ENCODE peak calls at places on chromosomes 2 and 18, in four cellular contexts. One of them, this sample, is unnamed.
A peak's percentile ranks its signal among the peaks of the same experiment; 100 is the strongest.

GRCh38 chr2:79876430-79876829 is 363.6 kb downstream of the CTNNA2 start:
- DNase-seq in fibroblast of pulmonary artery: no peak
- DNase-seq in Caki2: no peak
- DNase-seq in NCI-H2171 treated with DMSO at 0.1 percent for 48 hours: peak; percentile 3
- DNase-seq in this sample: no peak

GRCh38 chr2:217751192-217751591 is 251.6 kb downstream of the TNS1 start:
- DNase-seq in Caki2: no peak
- DNase-seq in NCI-H2171 treated with DMSO at 0.1 percent for 48 hours: no peak
- DNase-seq in fibroblast of pulmonary artery: no peak
- DNase-seq in this sample: no peak

GRCh38 chr2:172095905-172096660 is 6.6 kb downstream of the DLX2 start:
- DNase-seq in Caki2: peak; percentile 41
- DNase-seq in NCI-H2171 treated with DMSO at 0.1 percent for 48 hours: peak; percentile 62
- DNase-seq in fibroblast of pulmonary artery: no peak
- DNase-seq in this sample: peak; percentile 69

GRCh38 chr2:237075749-237076599 is 9.7 kb upstream of the COPS8 start:
- DNase-seq in Caki2: peak; percentile 70
- DNase-seq in fibroblast of pulmonary artery: no peak
- DNase-seq in NCI-H2171 treated with DMSO at 0.1 percent for 48 hours: no peak
- DNase-seq in this sample: no peak

GRCh38 chr18:59902180-59902992 is 2.6 kb downstream of the PMAIP1 start:
- DNase-seq in Caki2: peak; percentile 59
- DNase-seq in fibroblast of pulmonary artery: peak; percentile 62
- DNase-seq in NCI-H2171 treated with DMSO at 0.1 percent for 48 hours: no peak
- DNase-seq in this sample: no peak

GRCh38 chr2:126634273-126634861 is 21.6 kb upstream of the GYPC start:
- DNase-seq in NCI-H2171 treated with DMSO at 0.1 percent for 48 hours: peak; percentile 42
- DNase-seq in fibroblast of pulmonary artery: peak; percentile 29
- DNase-seq in Caki2: no peak
- DNase-seq in this sample: no peak

GRCh38 chr2:32495139-32495538 is 132.7 kb upstream of the TTC27 start:
- DNase-seq in Caki2: no peak
- DNase-seq in fibroblast of pulmonary artery: no peak
- DNase-seq in NCI-H2171 treated with DMSO at 0.1 percent for 48 hours: no peak
- DNase-seq in this sample: no peak

GRCh38 chr2:149871091-149871885 is 283.7 kb upstream of the MMADHC start:
- DNase-seq in fibroblast of pulmonary artery: no peak
- DNase-seq in NCI-H2171 treated with DMSO at 0.1 percent for 48 hours: no peak
- DNase-seq in Caki2: no peak
- DNase-seq in this sample: no peak

GRCh38 chr2:239561448-239562001 is 160.7 kb upstream of the HDAC4 start:
- DNase-seq in Caki2: no peak
- DNase-seq in NCI-H2171 treated with DMSO at 0.1 percent for 48 hours: no peak
- DNase-seq in fibroblast of pulmonary artery: no peak
- DNase-seq in this sample: peak; percentile 83

GRCh38 chr2:217356795-217357194 is 496.9 kb upstream of the TNP1 start:
- DNase-seq in NCI-H2171 treated with DMSO at 0.1 percent for 48 hours: no peak
- DNase-seq in Caki2: no peak
- DNase-seq in fibroblast of pulmonary artery: no peak
- DNase-seq in this sample: no peak

GRCh38 chr2:227462463-227462951 is 9.4 kb upstream of the AGFG1 start:
- DNase-seq in fibroblast of pulmonary artery: no peak
- DNase-seq in Caki2: no peak
- DNase-seq in NCI-H2171 treated with DMSO at 0.1 percent for 48 hours: no peak
- DNase-seq in this sample: no peak

GRCh38 chr2:120343433-120344105 is 2.4 kb upstream of the INHBB start:
- DNase-seq in NCI-H2171 treated with DMSO at 0.1 percent for 48 hours: peak; percentile 57
- DNase-seq in Caki2: peak; percentile 85
- DNase-seq in fibroblast of pulmonary artery: peak; percentile 80
- DNase-seq in this sample: peak; percentile 95

GRCh38 chr2:60925994-60926750 is 44.8 kb downstream of the REL start:
- DNase-seq in NCI-H2171 treated with DMSO at 0.1 percent for 48 hours: peak; percentile 3
- DNase-seq in Caki2: no peak
- DNase-seq in fibroblast of pulmonary artery: no peak
- DNase-seq in this sample: no peak

GRCh38 chr2:157438907-157439791 is 4.7 kb downstream of the CYTIP start:
- DNase-seq in Caki2: no peak
- DNase-seq in NCI-H2171 treated with DMSO at 0.1 percent for 48 hours: peak; percentile 88
- DNase-seq in fibroblast of pulmonary artery: peak; percentile 40
- DNase-seq in this sample: no peak

GRCh38 chr2:80461505-80462197 is 157.1 kb upstream of the LRRTM1 start:
- DNase-seq in NCI-H2171 treated with DMSO at 0.1 percent for 48 hours: no peak
- DNase-seq in Caki2: no peak
- DNase-seq in fibroblast of pulmonary artery: no peak
- DNase-seq in this sample: no peak

GRCh38 chr18:9885170-9886004 is at the start of gene TXNDC2:
- DNase-seq in NCI-H2171 treated with DMSO at 0.1 percent for 48 hours: no peak
- DNase-seq in fibroblast of pulmonary artery: no peak
- DNase-seq in Caki2: no peak
- DNase-seq in this sample: no peak

GRCh38 chr2:122136071-122136470 is 380.6 kb downstream of the TSN start:
- DNase-seq in Caki2: no peak
- DNase-seq in fibroblast of pulmonary artery: peak; percentile 59
- DNase-seq in NCI-H2171 treated with DMSO at 0.1 percent for 48 hours: peak; percentile 15
- DNase-seq in this sample: no peak

GRCh38 chr2:233059797-233060499 is at the start of gene INPP5D:
- DNase-seq in NCI-H2171 treated with DMSO at 0.1 percent for 48 hours: no peak
- DNase-seq in Caki2: no peak
- DNase-seq in fibroblast of pulmonary artery: no peak
- DNase-seq in this sample: peak; percentile 88

GRCh38 chr2:73832905-73833304 is 4.1 kb downstream of the STAMBP start:
- DNase-seq in NCI-H2171 treated with DMSO at 0.1 percent for 48 hours: peak; percentile 18
- DNase-seq in Caki2: peak; percentile 64
- DNase-seq in fibroblast of pulmonary artery: peak; percentile 18
- DNase-seq in this sample: no peak

GRCh38 chr2:95381212-95382127 is 21.0 kb upstream of the FAHD2A start:
- DNase-seq in fibroblast of pulmonary artery: no peak
- DNase-seq in NCI-H2171 treated with DMSO at 0.1 percent for 48 hours: no peak
- DNase-seq in Caki2: no peak
- DNase-seq in this sample: peak; percentile 62

GRCh38 chr2:71620851-71621251 is 167.5 kb downstream of the DYSF start:
- DNase-seq in NCI-H2171 treated with DMSO at 0.1 percent for 48 hours: no peak
- DNase-seq in fibroblast of pulmonary artery: no peak
- DNase-seq in Caki2: no peak
- DNase-seq in this sample: no peak

GRCh38 chr2:102979429-102979828 is 217.6 kb downstream of the TMEM182 start:
- DNase-seq in fibroblast of pulmonary artery: no peak
- DNase-seq in Caki2: no peak
- DNase-seq in NCI-H2171 treated with DMSO at 0.1 percent for 48 hours: no peak
- DNase-seq in this sample: no peak

GRCh38 chr2:223760838-223761502 is 76.4 kb downstream of the AP1S3 start:
- DNase-seq in Caki2: peak; percentile 86
- DNase-seq in NCI-H2171 treated with DMSO at 0.1 percent for 48 hours: no peak
- DNase-seq in fibroblast of pulmonary artery: peak; percentile 68
- DNase-seq in this sample: no peak

GRCh38 chr2:36707050-36707449 is 10.5 kb downstream of the VIT start:
- DNase-seq in fibroblast of pulmonary artery: peak; percentile 51
- DNase-seq in Caki2: peak; percentile 24
- DNase-seq in NCI-H2171 treated with DMSO at 0.1 percent for 48 hours: no peak
- DNase-seq in this sample: no peak

GRCh38 chr2:228367356-228367755 is 185.9 kb upstream of the SPHKAP start:
- DNase-seq in NCI-H2171 treated with DMSO at 0.1 percent for 48 hours: peak; percentile 74
- DNase-seq in Caki2: no peak
- DNase-seq in fibroblast of pulmonary artery: no peak
- DNase-seq in this sample: no peak

GRCh38 chr2:217875138-217875537 is 127.7 kb downstream of the TNS1 start:
- DNase-seq in NCI-H2171 treated with DMSO at 0.1 percent for 48 hours: no peak
- DNase-seq in Caki2: no peak
- DNase-seq in fibroblast of pulmonary artery: peak; percentile 51
- DNase-seq in this sample: no peak

GRCh38 chr2:70354264-70354949 is 52.5 kb upstream of the FAM136A start:
- DNase-seq in fibroblast of pulmonary artery: peak; percentile 7
- DNase-seq in Caki2: no peak
- DNase-seq in NCI-H2171 treated with DMSO at 0.1 percent for 48 hours: no peak
- DNase-seq in this sample: no peak

GRCh38 chr2:158973511-158973956 is 5.1 kb downstream of the TANC1 start:
- DNase-seq in NCI-H2171 treated with DMSO at 0.1 percent for 48 hours: peak; percentile 65
- DNase-seq in fibroblast of pulmonary artery: no peak
- DNase-seq in Caki2: peak; percentile 8
- DNase-seq in this sample: no peak

GRCh38 chr18:23918395-23919032 is 96.0 kb upstream of the TTC39C start:
- DNase-seq in NCI-H2171 treated with DMSO at 0.1 percent for 48 hours: peak; percentile 54
- DNase-seq in fibroblast of pulmonary artery: peak; percentile 74
- DNase-seq in Caki2: peak; percentile 12
- DNase-seq in this sample: peak; percentile 90

This sample was measured in posterior vena cava.